ENCODE peak calls at places on chromosomes 13 and 19, in eight cellular contexts. E is effector memory CD8-positive, alpha-beta T cell; V is naive thymus-derived CD8-positive, alpha-beta T cell; A is NCI-H510A; G is GM23248; M is NCI-H1417; C is omental fat pad; T is NCI-H774. B is an unnamed sample.

GRCh38 chr13:72204291-72204690 is 337.3 kb upstream of the DACH1 start:
- DNase-seq in G (no peak), C (no peak), A (no peak), V (no peak), M (no peak), E (no peak), T (no peak), B (no peak)

GRCh38 chr19:49684251-49684982 is 5.0 kb upstream of the ADM5 start:
- DNase-seq in M (no peak), G (peak), T (no peak), C (no peak), A (no peak), V (no peak), E (no peak), B (no peak)

GRCh38 chr19:55472463-55472862 is 4.0 kb upstream of the ZNF628 start:
- DNase-seq in M (no peak), C (no peak), A (no peak), V (no peak), E (no peak), T (no peak), G (peak), B (no peak)

GRCh38 chr19:43308244-43308815 is 39.0 kb upstream of the PSG9 start:
- DNase-seq in G (no peak), A (no peak), E (no peak), V (no peak), T (no peak), M (no peak), C (no peak), B (no peak)

GRCh38 chr13:102872131-102872530 is 26.3 kb downstream of the ERCC5 start:
- DNase-seq in V (no peak), G (no peak), A (no peak), T (no peak), E (no peak), M (no peak), C (no peak), B (no peak)

GRCh38 chr13:39676315-39676876 is 20.9 kb downstream of the COG6 start:
- DNase-seq in G (peak), M (peak), V (peak), T (no peak), C (no peak), E (peak), A (no peak), B (no peak)

GRCh38 chr19:55146078-55146647 is 2.8 kb downstream of the TNNT1 start:
- DNase-seq in G (peak), A (peak), C (no peak), E (no peak), V (peak), M (peak), T (peak), B (no peak)

GRCh38 chr13:21616880-21617279 is 12.9 kb upstream of the MICU2 start:
- DNase-seq in E (no peak), C (no peak), A (no peak), M (no peak), T (no peak), G (no peak), V (no peak), B (no peak)

GRCh38 chr13:33744589-33745369 is 73.2 kb upstream of the RFC3 start:
- DNase-seq in T (peak), E (no peak), A (no peak), G (peak), M (peak), C (no peak), V (no peak), B (no peak)

GRCh38 chr13:40368123-40368891 is 298.1 kb downstream of the FOXO1 start:
- DNase-seq in T (no peak), E (no peak), A (no peak), M (no peak), G (no peak), C (no peak), V (no peak), B (no peak)

GRCh38 chr19:43450545-43450997 is 14.8 kb downstream of the LYPD3 start:
- DNase-seq in A (no peak), C (no peak), G (peak), T (no peak), M (no peak), V (no peak), E (no peak), B (no peak)

GRCh38 chr13:100828226-100828625 is 153.6 kb upstream of the TMTC4 start:
- DNase-seq in G (no peak), E (no peak), M (peak), C (no peak), A (no peak), T (no peak), V (no peak), B (no peak)

GRCh38 chr13:102033316-102033715 is 368.5 kb downstream of the FGF14 start:
- DNase-seq in A (no peak), C (no peak), T (no peak), M (peak), E (no peak), V (no peak), G (no peak), B (peak)

GRCh38 chr19:17035842-17036424 is 9.3 kb upstream of the CPAMD8 start:
- DNase-seq in M (no peak), T (no peak), V (no peak), C (no peak), A (no peak), G (peak), E (no peak), B (no peak)

GRCh38 chr19:10915511-10916091 is 12.8 kb downstream of the YIPF2 start:
- DNase-seq in V (no peak), T (no peak), M (no peak), G (peak), E (no peak), C (no peak), A (no peak), B (no peak)

GRCh38 chr19:19050731-19051130 is 13.1 kb upstream of the SLC25A42 start:
- DNase-seq in T (no peak), A (no peak), C (no peak), V (no peak), M (no peak), G (no peak), E (no peak), B (no peak)

GRCh38 chr19:18636969-18637629 is at the start of gene KLHL26:
- DNase-seq in T (no peak), A (no peak), G (no peak), E (no peak), V (no peak), C (no peak), M (peak), B (no peak)

GRCh38 chr13:75960538-75960994 is 324.4 kb downstream of the LMO7 start:
- DNase-seq in C (no peak), M (no peak), A (no peak), E (no peak), T (no peak), G (no peak), V (no peak), B (no peak)

GRCh38 chr19:55493650-55494171 is 5.5 kb downstream of the SSC5D start:
- DNase-seq in G (no peak), V (no peak), M (no peak), A (no peak), T (no peak), C (no peak), E (no peak), B (no peak)

GRCh38 chr19:29010276-29010675 is 202.7 kb downstream of the UQCRFS1 start:
- DNase-seq in E (no peak), G (no peak), A (no peak), V (no peak), M (no peak), C (no peak), T (no peak), B (no peak)

GRCh38 chr19:6060600-6061391 is 49.5 kb downstream of the RFX2 start:
- DNase-seq in E (peak), C (peak), T (no peak), A (no peak), V (no peak), G (peak), M (no peak), B (no peak)

GRCh38 chr19:42247631-42248199 is 5.3 kb upstream of the GSK3A start:
- DNase-seq in M (no peak), A (no peak), C (no peak), V (no peak), E (no peak), T (no peak), G (no peak), B (no peak)

GRCh38 chr19:19081642-19082151 is 17.9 kb downstream of the SLC25A42 start:
- DNase-seq in A (no peak), M (no peak), E (no peak), V (no peak), C (no peak), G (no peak), T (no peak), B (no peak)

GRCh38 chr19:20167020-20167644 is at the start of gene ZNF486:
- DNase-seq in M (no peak), A (peak), V (peak), G (peak), C (peak), E (peak), T (peak), B (no peak)

GRCh38 chr13:41709511-41709910 is 251.4 kb downstream of the VWA8 start:
- DNase-seq in A (no peak), G (peak), E (no peak), C (no peak), M (no peak), V (no peak), T (no peak), B (no peak)

GRCh38 chr13:73715114-73715909 is 418.9 kb downstream of the KLF12 start:
- DNase-seq in A (no peak), T (no peak), V (peak), C (no peak), G (no peak), M (no peak), E (peak), B (no peak)

GRCh38 chr19:10206226-10206873 is 11.6 kb upstream of the DNMT1 start:
- DNase-seq in G (peak), C (no peak), E (no peak), V (no peak), A (no peak), T (no peak), M (no peak), B (no peak)

GRCh38 chr19:36686365-36687213 is 823 bp upstream of the ZNF567 start:
- DNase-seq in E (no peak), A (no peak), T (no peak), C (no peak), G (peak), M (peak), V (no peak), B (no peak)

GRCh38 chr19:1062387-1063029 is 4.5 kb upstream of the ARHGAP45 start:
- DNase-seq in E (no peak), M (no peak), G (no peak), T (no peak), V (no peak), A (no peak), C (no peak), B (no peak)

GRCh38 chr13:52159159-52159982 is at the start of gene NEK3:
- DNase-seq in V (peak), E (peak), M (peak), A (peak), C (no peak), G (peak), T (peak), B (peak)

GRCh38 chr13:97243915-97244820 is 22.0 kb downstream of the MBNL2 start:
- DNase-seq in C (no peak), T (no peak), M (peak), G (no peak), V (no peak), A (no peak), E (no peak), B (no peak)

GRCh38 chr13:39144941-39145533 is 106.8 kb downstream of the NHLRC3 start:
- DNase-seq in T (no peak), V (peak), E (no peak), A (no peak), C (no peak), G (peak), M (peak), B (no peak)

GRCh38 chr13:99086869-99087129 is 108.9 kb upstream of the DOCK9 start:
- DNase-seq in V (no peak), G (no peak), C (no peak), M (peak), A (no peak), T (no peak), E (peak), B (peak)

B was measured in NCI-H187.